ENCODE peak calls at places on chromosomes 16 and 17, in four cellular contexts. Y is fibroblast of gingiva; A is neural crest cell; P is stimulated activated CD8-positive, alpha-beta memory T cell treated with anti-CD3 and anti-CD28 coated beads, Interleukin-7, amount 100 ng/mL, for 24 hours. X is an unnamed sample.

GRCh38 chr17:49739662-49740271 is 24.2 kb downstream of the FAM117A start:
- DNase-seq in Y (no peak), A (no peak), P (peak; percentile 56), X (peak; percentile 59)

GRCh38 chr17:17784599-17785264 is 52.1 kb downstream of the SREBF1 start:
- DNase-seq in Y (no peak), A (no peak), P (no peak), X (no peak)

GRCh38 chr16:23225634-23226033 is 43.1 kb downstream of the SCNN1G start:
- DNase-seq in Y (no peak), A (no peak), P (no peak), X (no peak)

GRCh38 chr16:54462151-54462651 is 175.6 kb upstream of the IRX3 start:
- DNase-seq in Y (peak; percentile 74), A (no peak), P (no peak), X (no peak)

GRCh38 chr17:80478487-80479245 is 2.3 kb upstream of the NPTX1 start:
- DNase-seq in Y (no peak), A (no peak), P (no peak), X (no peak)

GRCh38 chr17:2215616-2216364 is 87.8 kb downstream of the SMG6 start:
- DNase-seq in Y (peak; percentile 93), A (no peak), P (peak; percentile 35), X (peak; percentile 35)

GRCh38 chr16:24217456-24217855 is 38.7 kb upstream of the CACNG3 start:
- DNase-seq in Y (no peak), A (no peak), P (no peak), X (no peak)

GRCh38 chr17:19274893-19275292 is 37.7 kb downstream of the EPN2 start:
- DNase-seq in Y (no peak), A (no peak), P (no peak), X (no peak)

X was measured in activated CD8-positive, alpha-beta memory T cell treated with anti-CD3 and anti-CD28 coated beads for 48 hours.